ENCODE peak calls at places on chromosome 21, in five cellular contexts. S is neural progenitor cell; W is right lobe of liver; Z is A549; J is CD8-positive, alpha-beta T cell. F is an unnamed sample.

GRCh38 chr21:14880922-14881321 is 183.9 kb downstream of the NRIP1 start:
- DNase-seq in S (no peak), W (no peak), Z (no peak), J (no peak), F (no peak)

GRCh38 chr21:36624105-36624504 is 74.8 kb upstream of the SIM2 start:
- DNase-seq in S (no peak), W (no peak), Z (no peak), J (no peak), F (no peak)

GRCh38 chr21:27134513-27134912 is 167.6 kb upstream of the ADAMTS5 start:
- DNase-seq in S (no peak), W (no peak), Z (no peak), J (no peak), F (no peak)

GRCh38 chr21:16388911-16389515 is 659.2 kb downstream of the USP25 start:
- DNase-seq in S (no peak), W (no peak), Z (no peak), J (no peak), F (no peak)

GRCh38 chr21:46127239-46128105 is 27.9 kb downstream of the FTCD start:
- DNase-seq in S (no peak), W (peak; percentile 27), Z (no peak), J (peak; percentile 10), F (peak; percentile 42)

GRCh38 chr21:35390013-35390776 is 341.1 kb upstream of the RUNX1 start:
- DNase-seq in S (no peak), W (no peak), Z (no peak), J (no peak), F (no peak)

GRCh38 chr21:46000731-46001641 is 19.4 kb downstream of the COL6A1 start:
- DNase-seq in S (no peak), W (peak; percentile 23), Z (no peak), J (no peak), F (no peak)

GRCh38 chr21:45998871-45999580 is 17.5 kb downstream of the COL6A1 start:
- DNase-seq in S (no peak), W (peak; percentile 17), Z (no peak), J (no peak), F (peak; percentile 71)

GRCh38 chr21:27674037-27674436 is 707.1 kb upstream of the ADAMTS5 start:
- DNase-seq in S (no peak), W (no peak), Z (no peak), J (no peak), F (no peak)

GRCh38 chr21:25717491-25718139 is 17.1 kb downstream of the ATP5PF start:
- DNase-seq in S (no peak), W (no peak), Z (peak; percentile 1), J (no peak), F (no peak)

GRCh38 chr21:29697555-29698193 is 242.1 kb downstream of the GRIK1 start:
- DNase-seq in S (no peak), W (no peak), Z (no peak), J (no peak), F (no peak)

GRCh38 chr21:34911360-34911759 is 137.7 kb downstream of the RUNX1 start:
- DNase-seq in S (no peak), W (no peak), Z (no peak), J (no peak), F (peak; percentile 59)

GRCh38 chr21:29372063-29372802 is 73.5 kb downstream of the BACH1 start:
- DNase-seq in S (peak; percentile 81), W (no peak), Z (peak; percentile 75), J (peak; percentile 39), F (no peak)

GRCh38 chr21:45876381-45877159 is 105.0 kb upstream of the COL6A1 start:
- DNase-seq in S (peak; percentile 41), W (peak; percentile 7), Z (no peak), J (no peak), F (peak; percentile 40)

GRCh38 chr21:28714795-28715464 is 277.7 kb downstream of the LTN1 start:
- DNase-seq in S (no peak), W (no peak), Z (no peak), J (no peak), F (no peak)

GRCh38 chr21:37233551-37234146 is 33.5 kb downstream of the VPS26C start:
- DNase-seq in S (no peak), W (no peak), Z (no peak), J (no peak), F (no peak)

GRCh38 chr21:19010996-19011395 is 607.4 kb upstream of the TMPRSS15 start:
- DNase-seq in S (no peak), W (no peak), Z (no peak), J (no peak), F (no peak)

GRCh38 chr21:25944082-25944481 is 209.3 kb downstream of the GABPA start:
- DNase-seq in S (no peak), W (no peak), Z (no peak), J (no peak), F (no peak)

GRCh38 chr21:14569868-14570267 is 23.8 kb upstream of the SAMSN1 start:
- DNase-seq in S (no peak), W (no peak), Z (no peak), J (no peak), F (no peak)

GRCh38 chr21:35779690-35780570 is 280.4 kb downstream of the SETD4 start:
- DNase-seq in S (no peak), W (no peak), Z (no peak), J (no peak), F (no peak)

GRCh38 chr21:16040601-16041000 is 310.8 kb downstream of the USP25 start:
- DNase-seq in S (no peak), W (no peak), Z (peak; percentile 8), J (no peak), F (no peak)

GRCh38 chr21:37627561-37627960 is 261.0 kb downstream of the DYRK1A start:
- DNase-seq in S (no peak), W (no peak), Z (no peak), J (no peak), F (no peak)

GRCh38 chr21:35981514-35982070 is 78.7 kb downstream of the SETD4 start:
- DNase-seq in S (no peak), W (no peak), Z (no peak), J (no peak), F (no peak)

GRCh38 chr21:26965567-26966359 is 1.1 kb downstream of the ADAMTS5 start:
- DNase-seq in S (peak; percentile 87), W (peak; percentile 38), Z (no peak), J (no peak), F (peak; percentile 87)

GRCh38 chr21:42653492-42654061 is at the start of gene PDE9A:
- DNase-seq in S (peak; percentile 94), W (peak; percentile 37), Z (no peak), J (no peak), F (peak; percentile 52)
- H3K4me3 ChIP-seq in S (peak within 1 kb of the TSS; percentile 96), W (peak within 1 kb of the TSS; percentile 50), Z (peak within 1 kb of the TSS; percentile 77), J (peak within 1 kb of the TSS; percentile 68), F (peak within 1 kb of the TSS; percentile 41)

DNA sequence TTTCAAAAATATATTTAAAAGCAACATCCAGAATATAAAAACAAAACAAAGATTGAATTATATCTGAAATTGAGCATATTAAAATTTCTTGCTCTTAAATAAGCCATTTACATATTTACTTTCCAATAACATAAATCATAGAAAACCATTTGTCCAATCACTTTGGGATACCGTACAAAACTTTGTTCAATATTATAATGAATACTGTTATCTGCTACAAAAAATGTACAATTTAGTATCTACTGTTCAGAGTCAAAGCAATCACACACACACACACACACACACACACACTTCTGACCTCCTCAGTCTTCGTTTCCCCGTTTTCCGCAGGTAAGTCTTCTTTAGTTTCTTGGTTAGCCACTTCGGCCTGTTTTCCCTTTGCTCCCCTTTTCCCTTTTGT is 4.0 kb downstream of the HMGN1 start:
- DNase-seq in S (no peak), W (no peak), Z (no peak), J (no peak), F (no peak)
- H3K27ac ChIP-seq in S (no peak overlapping the region), W (no peak overlapping the region), Z (no peak overlapping the region), J (no peak overlapping the region), F (no peak overlapping the region)

DNA sequence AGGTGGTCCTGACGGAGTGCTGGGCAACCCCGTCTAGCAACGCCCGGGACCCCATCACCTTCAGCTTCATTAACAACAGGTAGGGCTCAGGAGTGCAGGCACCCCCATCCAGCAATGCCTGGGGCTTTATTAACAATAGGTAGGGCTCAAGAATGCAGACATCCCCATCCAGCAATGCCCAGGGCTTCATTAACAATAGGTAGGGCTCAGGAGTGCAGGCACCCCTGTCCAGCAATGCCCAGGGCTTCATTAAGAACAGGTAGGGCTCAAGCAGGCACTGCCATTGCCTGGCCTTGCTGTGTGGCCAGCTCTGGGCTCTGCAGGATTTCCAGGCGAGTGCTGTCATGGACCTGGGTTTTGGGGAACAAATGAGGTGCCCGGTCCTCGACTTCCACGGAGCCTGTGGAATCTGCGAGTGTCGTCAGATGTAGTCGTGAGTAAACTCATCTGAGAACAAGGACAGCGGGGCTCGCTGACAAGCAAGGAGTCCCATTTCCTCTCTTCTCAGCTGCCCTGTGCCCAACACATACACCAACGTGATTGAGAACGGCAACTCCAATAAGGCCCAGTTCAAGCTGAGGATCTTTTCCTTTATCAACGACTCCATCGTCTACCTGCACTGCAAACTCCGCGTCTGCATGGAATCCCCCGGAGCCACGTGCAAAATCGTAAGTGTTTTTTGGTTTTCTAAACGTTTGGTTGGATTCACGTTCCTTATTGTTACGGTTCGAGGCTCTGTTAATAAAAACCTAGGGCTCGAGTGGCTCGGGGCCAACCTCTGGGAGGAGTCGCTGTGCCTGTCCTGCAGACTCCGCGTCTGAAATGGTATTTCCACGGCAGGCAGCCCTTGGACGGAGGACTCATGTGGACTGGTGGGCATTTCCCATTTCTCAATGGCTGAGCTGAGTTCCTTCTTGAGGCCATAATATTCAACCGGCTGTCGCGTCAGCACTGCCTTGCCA is 56.3 kb downstream of the UMODL1 start:
- DNase-seq in S (no peak), W (no peak), Z (no peak), J (no peak), F (peak; percentile 43)
- H3K4me3 ChIP-seq in S (no peak overlapping the region), W (no peak overlapping the region), Z (no peak overlapping the region), J (no peak overlapping the region), F (no peak overlapping the region)

GRCh38 chr21:44090332-44090731 is 16.9 kb upstream of the PWP2 start:
- DNase-seq in S (no peak), W (no peak), Z (no peak), J (peak; percentile 45), F (no peak)

GRCh38 chr21:44087426-44088400 is 19.5 kb upstream of the PWP2 start:
- DNase-seq in S (no peak), W (no peak), Z (no peak), J (peak; percentile 39), F (peak; percentile 67)

GRCh38 chr21:44086636-44087425 is 20.4 kb upstream of the PWP2 start:
- DNase-seq in S (no peak), W (no peak), Z (no peak), J (no peak), F (peak; percentile 69)

GRCh38 chr21:44088401-44088780 is 18.8 kb upstream of the PWP2 start:
- DNase-seq in S (no peak), W (no peak), Z (no peak), J (no peak), F (no peak)

DNA sequence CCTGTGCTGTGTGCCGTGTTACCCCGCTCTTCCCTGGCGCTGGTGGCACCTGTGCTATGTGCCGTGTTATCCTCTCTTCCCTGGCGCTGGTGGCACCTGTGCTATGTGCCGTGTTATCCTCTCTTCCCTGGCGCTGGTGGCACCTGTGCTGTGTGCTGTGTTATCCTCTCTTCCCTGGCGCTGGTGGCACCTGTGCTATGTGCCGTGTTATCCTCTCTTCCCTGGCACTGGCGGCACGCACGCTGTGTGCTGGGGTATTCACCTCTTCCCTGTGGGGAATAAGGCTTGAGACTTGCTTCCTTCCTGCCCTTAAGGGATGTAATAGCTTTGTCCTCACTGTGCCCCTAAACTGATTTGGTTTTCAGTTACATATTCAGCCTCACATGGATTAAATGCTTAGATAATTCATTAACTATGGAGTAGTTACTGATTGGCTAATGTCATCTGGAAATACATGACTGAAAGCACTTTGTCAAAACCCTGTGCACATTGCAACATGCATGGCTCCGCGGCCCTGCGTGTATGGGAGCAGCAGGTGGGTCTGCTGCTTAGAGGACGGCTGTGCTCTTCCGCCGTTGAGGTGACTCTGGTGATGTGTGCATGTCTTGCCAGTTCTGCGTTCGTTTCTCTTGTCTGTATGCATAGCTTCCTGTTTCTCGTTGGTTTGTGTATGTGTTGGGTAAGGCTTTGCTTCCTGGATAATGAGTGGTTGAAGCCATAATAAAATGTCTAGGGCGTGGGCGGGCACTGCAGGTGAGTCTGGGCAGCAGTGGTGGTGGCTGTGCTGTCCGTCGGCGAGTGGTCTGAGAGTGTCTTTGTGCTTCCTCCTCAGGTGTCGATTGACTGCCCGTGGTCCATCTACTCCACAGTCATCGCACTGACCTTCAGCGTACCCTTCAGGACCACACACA is 17.9 kb upstream of the PWP2 start:
- DNase-seq in S (no peak), W (peak; percentile 35), Z (no peak), J (peak; percentile 76), F (no peak)
- H3K27ac ChIP-seq in S (no peak overlapping the region), W (no peak overlapping the region), Z (no peak overlapping the region), J (peak overlapping the region; percentile 65), F (no peak overlapping the region)